ENCODE peak calls at places on chromosomes 12 and 14, in five cellular contexts. One of them, this sample, is unnamed.

GRCh38 chr12:549476-550082 is 89.8 kb downstream of the B4GALNT3 start:
- DNase-seq in stimulated activated CD4-positive, alpha-beta T cell treated with anti-CD3 and anti-CD28 coated beads, Interleukin-15, amount 100 ng/mL, for 24 hours: no peak
- DNase-seq in GM04504: no peak
- DNase-seq in heart right ventricle: no peak
- DNase-seq in frontal cortex: no peak
- DNase-seq in this sample: no peak

GRCh38 chr12:109421355-109422087 is 55.6 kb downstream of the KCTD10 start:
- DNase-seq in stimulated activated CD4-positive, alpha-beta T cell treated with anti-CD3 and anti-CD28 coated beads, Interleukin-15, amount 100 ng/mL, for 24 hours: no peak
- DNase-seq in GM04504: no peak
- DNase-seq in heart right ventricle: no peak
- DNase-seq in frontal cortex: no peak
- DNase-seq in this sample: no peak

GRCh38 chr14:71155743-71156142 is 248.5 kb downstream of the PCNX1 start:
- DNase-seq in stimulated activated CD4-positive, alpha-beta T cell treated with anti-CD3 and anti-CD28 coated beads, Interleukin-15, amount 100 ng/mL, for 24 hours: no peak
- DNase-seq in GM04504: no peak
- DNase-seq in heart right ventricle: no peak
- DNase-seq in frontal cortex: no peak
- DNase-seq in this sample: no peak

GRCh38 chr14:57692671-57693070 is 173.2 kb downstream of the SLC35F4 start:
- DNase-seq in stimulated activated CD4-positive, alpha-beta T cell treated with anti-CD3 and anti-CD28 coated beads, Interleukin-15, amount 100 ng/mL, for 24 hours: no peak
- DNase-seq in GM04504: peak
- DNase-seq in heart right ventricle: no peak
- DNase-seq in frontal cortex: no peak
- DNase-seq in this sample: no peak

GRCh38 chr12:8780389-8780788 is 42.0 kb upstream of the A2ML1 start:
- DNase-seq in stimulated activated CD4-positive, alpha-beta T cell treated with anti-CD3 and anti-CD28 coated beads, Interleukin-15, amount 100 ng/mL, for 24 hours: no peak
- DNase-seq in GM04504: peak
- DNase-seq in heart right ventricle: no peak
- DNase-seq in frontal cortex: no peak
- DNase-seq in this sample: peak

GRCh38 chr14:42222924-42223471 is 616.3 kb downstream of the LRFN5 start:
- DNase-seq in stimulated activated CD4-positive, alpha-beta T cell treated with anti-CD3 and anti-CD28 coated beads, Interleukin-15, amount 100 ng/mL, for 24 hours: no peak
- DNase-seq in GM04504: peak
- DNase-seq in heart right ventricle: no peak
- DNase-seq in frontal cortex: no peak
- DNase-seq in this sample: no peak

GRCh38 chr14:64746298-64747250 is 42.4 kb downstream of the PLEKHG3 start:
- DNase-seq in stimulated activated CD4-positive, alpha-beta T cell treated with anti-CD3 and anti-CD28 coated beads, Interleukin-15, amount 100 ng/mL, for 24 hours: no peak
- DNase-seq in GM04504: no peak
- DNase-seq in heart right ventricle: no peak
- DNase-seq in frontal cortex: peak
- DNase-seq in this sample: no peak

GRCh38 chr12:6167327-6168280 is 32.6 kb upstream of the CD9 start:
- DNase-seq in stimulated activated CD4-positive, alpha-beta T cell treated with anti-CD3 and anti-CD28 coated beads, Interleukin-15, amount 100 ng/mL, for 24 hours: peak
- DNase-seq in GM04504: peak
- DNase-seq in heart right ventricle: no peak
- DNase-seq in frontal cortex: no peak
- DNase-seq in this sample: no peak

GRCh38 chr12:1518763-1519516 is 75.4 kb downstream of the FBXL14 start:
- DNase-seq in stimulated activated CD4-positive, alpha-beta T cell treated with anti-CD3 and anti-CD28 coated beads, Interleukin-15, amount 100 ng/mL, for 24 hours: no peak
- DNase-seq in GM04504: no peak
- DNase-seq in heart right ventricle: no peak
- DNase-seq in frontal cortex: no peak
- DNase-seq in this sample: peak

GRCh38 chr12:102371177-102371576 is 109.2 kb downstream of the IGF1 start:
- DNase-seq in stimulated activated CD4-positive, alpha-beta T cell treated with anti-CD3 and anti-CD28 coated beads, Interleukin-15, amount 100 ng/mL, for 24 hours: peak
- DNase-seq in GM04504: no peak
- DNase-seq in heart right ventricle: no peak
- DNase-seq in frontal cortex: no peak
- DNase-seq in this sample: no peak

GRCh38 chr12:132554857-132555630 is 55.3 kb downstream of the LRCOL1 start:
- DNase-seq in stimulated activated CD4-positive, alpha-beta T cell treated with anti-CD3 and anti-CD28 coated beads, Interleukin-15, amount 100 ng/mL, for 24 hours: peak
- DNase-seq in GM04504: no peak
- DNase-seq in heart right ventricle: no peak
- DNase-seq in frontal cortex: no peak
- DNase-seq in this sample: no peak

GRCh38 chr14:103890052-103890371 is 38.2 kb upstream of the TDRD9 start:
- DNase-seq in stimulated activated CD4-positive, alpha-beta T cell treated with anti-CD3 and anti-CD28 coated beads, Interleukin-15, amount 100 ng/mL, for 24 hours: no peak
- DNase-seq in GM04504: no peak
- DNase-seq in heart right ventricle: no peak
- DNase-seq in frontal cortex: no peak
- DNase-seq in this sample: no peak

GRCh38 chr12:112419269-112420133 is 754 bp downstream of the PTPN11 start:
- DNase-seq in stimulated activated CD4-positive, alpha-beta T cell treated with anti-CD3 and anti-CD28 coated beads, Interleukin-15, amount 100 ng/mL, for 24 hours: no peak
- DNase-seq in GM04504: peak
- DNase-seq in heart right ventricle: peak
- DNase-seq in frontal cortex: no peak
- DNase-seq in this sample: peak

GRCh38 chr14:21987937-21988336 is 314.3 kb upstream of the OR4E1 start:
- DNase-seq in stimulated activated CD4-positive, alpha-beta T cell treated with anti-CD3 and anti-CD28 coated beads, Interleukin-15, amount 100 ng/mL, for 24 hours: peak
- DNase-seq in GM04504: no peak
- DNase-seq in heart right ventricle: no peak
- DNase-seq in frontal cortex: no peak
- DNase-seq in this sample: no peak

GRCh38 chr12:127628655-127629054 is 638.3 kb upstream of the TMEM132C start:
- DNase-seq in stimulated activated CD4-positive, alpha-beta T cell treated with anti-CD3 and anti-CD28 coated beads, Interleukin-15, amount 100 ng/mL, for 24 hours: no peak
- DNase-seq in GM04504: peak
- DNase-seq in heart right ventricle: no peak
- DNase-seq in frontal cortex: no peak
- DNase-seq in this sample: no peak

GRCh38 chr14:54785111-54785777 is 117.4 kb downstream of the GCH1 start:
- DNase-seq in stimulated activated CD4-positive, alpha-beta T cell treated with anti-CD3 and anti-CD28 coated beads, Interleukin-15, amount 100 ng/mL, for 24 hours: no peak
- DNase-seq in GM04504: no peak
- DNase-seq in heart right ventricle: no peak
- DNase-seq in frontal cortex: no peak
- DNase-seq in this sample: no peak

GRCh38 chr14:98022541-98023520 is 1225.6 kb downstream of the VRK1 start:
- DNase-seq in stimulated activated CD4-positive, alpha-beta T cell treated with anti-CD3 and anti-CD28 coated beads, Interleukin-15, amount 100 ng/mL, for 24 hours: no peak
- DNase-seq in GM04504: no peak
- DNase-seq in heart right ventricle: no peak
- DNase-seq in frontal cortex: no peak
- DNase-seq in this sample: no peak

GRCh38 chr12:24977060-24977459 is 28.2 kb upstream of the BCAT1 start:
- DNase-seq in stimulated activated CD4-positive, alpha-beta T cell treated with anti-CD3 and anti-CD28 coated beads, Interleukin-15, amount 100 ng/mL, for 24 hours: no peak
- DNase-seq in GM04504: no peak
- DNase-seq in heart right ventricle: no peak
- DNase-seq in frontal cortex: no peak
- DNase-seq in this sample: no peak

GRCh38 chr14:26332966-26333365 is 264.9 kb downstream of the NOVA1 start:
- DNase-seq in stimulated activated CD4-positive, alpha-beta T cell treated with anti-CD3 and anti-CD28 coated beads, Interleukin-15, amount 100 ng/mL, for 24 hours: no peak
- DNase-seq in GM04504: no peak
- DNase-seq in heart right ventricle: no peak
- DNase-seq in frontal cortex: no peak
- DNase-seq in this sample: no peak

GRCh38 chr14:100059433-100059781 is 5.8 kb upstream of the EVL start:
- DNase-seq in stimulated activated CD4-positive, alpha-beta T cell treated with anti-CD3 and anti-CD28 coated beads, Interleukin-15, amount 100 ng/mL, for 24 hours: no peak
- DNase-seq in GM04504: no peak
- DNase-seq in heart right ventricle: no peak
- DNase-seq in frontal cortex: no peak
- DNase-seq in this sample: peak

GRCh38 chr12:49962861-49963765 is 1.4 kb downstream of the AQP5 start:
- DNase-seq in stimulated activated CD4-positive, alpha-beta T cell treated with anti-CD3 and anti-CD28 coated beads, Interleukin-15, amount 100 ng/mL, for 24 hours: no peak
- DNase-seq in GM04504: no peak
- DNase-seq in heart right ventricle: peak
- DNase-seq in frontal cortex: no peak
- DNase-seq in this sample: peak

GRCh38 chr14:57302883-57303282 is 34.1 kb downstream of the AP5M1 start:
- DNase-seq in stimulated activated CD4-positive, alpha-beta T cell treated with anti-CD3 and anti-CD28 coated beads, Interleukin-15, amount 100 ng/mL, for 24 hours: no peak
- DNase-seq in GM04504: no peak
- DNase-seq in heart right ventricle: no peak
- DNase-seq in frontal cortex: no peak
- DNase-seq in this sample: no peak

GRCh38 chr12:52236386-52237050 is 3.5 kb downstream of the KRT7 start:
- DNase-seq in stimulated activated CD4-positive, alpha-beta T cell treated with anti-CD3 and anti-CD28 coated beads, Interleukin-15, amount 100 ng/mL, for 24 hours: no peak
- DNase-seq in GM04504: no peak
- DNase-seq in heart right ventricle: no peak
- DNase-seq in frontal cortex: peak
- DNase-seq in this sample: no peak

GRCh38 chr12:118685983-118686607 is 295.2 kb upstream of the SRRM4 start:
- DNase-seq in stimulated activated CD4-positive, alpha-beta T cell treated with anti-CD3 and anti-CD28 coated beads, Interleukin-15, amount 100 ng/mL, for 24 hours: no peak
- DNase-seq in GM04504: no peak
- DNase-seq in heart right ventricle: no peak
- DNase-seq in frontal cortex: no peak
- DNase-seq in this sample: no peak

GRCh38 chr14:61973981-61974380 is 211.8 kb downstream of the SNAPC1 start:
- DNase-seq in stimulated activated CD4-positive, alpha-beta T cell treated with anti-CD3 and anti-CD28 coated beads, Interleukin-15, amount 100 ng/mL, for 24 hours: no peak
- DNase-seq in GM04504: no peak
- DNase-seq in heart right ventricle: no peak
- DNase-seq in frontal cortex: no peak
- DNase-seq in this sample: no peak

GRCh38 chr12:49673446-49674317 is 33.5 kb downstream of the FMNL3 start:
- DNase-seq in stimulated activated CD4-positive, alpha-beta T cell treated with anti-CD3 and anti-CD28 coated beads, Interleukin-15, amount 100 ng/mL, for 24 hours: no peak
- DNase-seq in GM04504: peak
- DNase-seq in heart right ventricle: peak
- DNase-seq in frontal cortex: peak
- DNase-seq in this sample: peak

GRCh38 chr14:69048456-69048855 is 69.4 kb upstream of the ACTN1 start:
- DNase-seq in stimulated activated CD4-positive, alpha-beta T cell treated with anti-CD3 and anti-CD28 coated beads, Interleukin-15, amount 100 ng/mL, for 24 hours: peak
- DNase-seq in GM04504: no peak
- DNase-seq in heart right ventricle: no peak
- DNase-seq in frontal cortex: no peak
- DNase-seq in this sample: no peak

GRCh38 chr12:68939500-68939899 is 6.5 kb upstream of the CPM start:
- DNase-seq in stimulated activated CD4-positive, alpha-beta T cell treated with anti-CD3 and anti-CD28 coated beads, Interleukin-15, amount 100 ng/mL, for 24 hours: no peak
- DNase-seq in GM04504: no peak
- DNase-seq in heart right ventricle: no peak
- DNase-seq in frontal cortex: no peak
- DNase-seq in this sample: no peak

GRCh38 chr14:71444030-71444822 is 488.0 kb upstream of the RGS6 start:
- DNase-seq in stimulated activated CD4-positive, alpha-beta T cell treated with anti-CD3 and anti-CD28 coated beads, Interleukin-15, amount 100 ng/mL, for 24 hours: no peak
- DNase-seq in GM04504: no peak
- DNase-seq in heart right ventricle: no peak
- DNase-seq in frontal cortex: no peak
- DNase-seq in this sample: no peak

GRCh38 chr14:52369305-52369781 is 55.2 kb downstream of the PTGER2 start:
- DNase-seq in stimulated activated CD4-positive, alpha-beta T cell treated with anti-CD3 and anti-CD28 coated beads, Interleukin-15, amount 100 ng/mL, for 24 hours: no peak
- DNase-seq in GM04504: peak
- DNase-seq in heart right ventricle: no peak
- DNase-seq in frontal cortex: no peak
- DNase-seq in this sample: no peak

GRCh38 chr12:111842556-111843396 is 748 bp downstream of the MAPKAPK5 start:
- DNase-seq in stimulated activated CD4-positive, alpha-beta T cell treated with anti-CD3 and anti-CD28 coated beads, Interleukin-15, amount 100 ng/mL, for 24 hours: no peak
- DNase-seq in GM04504: no peak
- DNase-seq in heart right ventricle: no peak
- DNase-seq in frontal cortex: peak
- DNase-seq in this sample: no peak

GRCh38 chr12:130490674-130491073 is 153.0 kb downstream of the PIWIL1 start:
- DNase-seq in stimulated activated CD4-positive, alpha-beta T cell treated with anti-CD3 and anti-CD28 coated beads, Interleukin-15, amount 100 ng/mL, for 24 hours: no peak
- DNase-seq in GM04504: no peak
- DNase-seq in heart right ventricle: no peak
- DNase-seq in frontal cortex: no peak
- DNase-seq in this sample: no peak